ENCODE peak calls at places on chromosomes 13 and 19, in eight cellular contexts. One of them, this sample, is unnamed.

GRCh38 chr19:53132231-53132991 is at the start of gene ZNF415:
- DNase-seq in activated CD4-positive, CD25-positive, alpha-beta regulatory T cell: peak
- DNase-seq in GM12865: no peak
- DNase-seq in T-cell: peak
- DNase-seq in uterus: peak
- DNase-seq in stimulated activated CD8-positive, alpha-beta memory T cell treated with anti-CD3 and anti-CD28 coated beads, Interleukin-7, amount 100 ng/mL, for 4 hours: peak
- DNase-seq in heart left ventricle: peak
- DNase-seq in activated T-helper 2 cell treated with anti-CD3 and anti-CD28 coated beads, Interferon-gamma antibody, Interleukin-2, Interleukin-4, amounts not matched to agents 10 μg/mL and 5 μg/mL and 100 μg/mL, durations not matched to agents 14 hours and 24 hours and 36 hours: peak
- DNase-seq in this sample: peak

GRCh38 chr13:90331974-90332373 is 1015.5 kb upstream of the MIR17HG start:
- DNase-seq in stimulated activated CD8-positive, alpha-beta memory T cell treated with anti-CD3 and anti-CD28 coated beads, Interleukin-7, amount 100 ng/mL, for 4 hours: no peak
- DNase-seq in GM12865: no peak
- DNase-seq in activated CD4-positive, CD25-positive, alpha-beta regulatory T cell: no peak
- DNase-seq in T-cell: no peak
- DNase-seq in uterus: no peak
- DNase-seq in heart left ventricle: no peak
- DNase-seq in activated T-helper 2 cell treated with anti-CD3 and anti-CD28 coated beads, Interferon-gamma antibody, Interleukin-2, Interleukin-4, amounts not matched to agents 10 μg/mL and 5 μg/mL and 100 μg/mL, durations not matched to agents 14 hours and 24 hours and 36 hours: no peak
- DNase-seq in this sample: no peak

GRCh38 chr13:24505256-24505655 is 7.3 kb downstream of the PARP4 start:
- DNase-seq in stimulated activated CD8-positive, alpha-beta memory T cell treated with anti-CD3 and anti-CD28 coated beads, Interleukin-7, amount 100 ng/mL, for 4 hours: no peak
- DNase-seq in activated T-helper 2 cell treated with anti-CD3 and anti-CD28 coated beads, Interferon-gamma antibody, Interleukin-2, Interleukin-4, amounts not matched to agents 10 μg/mL and 5 μg/mL and 100 μg/mL, durations not matched to agents 14 hours and 24 hours and 36 hours: no peak
- DNase-seq in GM12865: no peak
- DNase-seq in heart left ventricle: no peak
- DNase-seq in T-cell: no peak
- DNase-seq in uterus: no peak
- DNase-seq in activated CD4-positive, CD25-positive, alpha-beta regulatory T cell: no peak
- DNase-seq in this sample: no peak

GRCh38 chr19:38362076-38362945 is 12.1 kb upstream of the PSMD8 start:
- DNase-seq in activated CD4-positive, CD25-positive, alpha-beta regulatory T cell: peak
- DNase-seq in uterus: peak
- DNase-seq in heart left ventricle: peak
- DNase-seq in GM12865: peak
- DNase-seq in stimulated activated CD8-positive, alpha-beta memory T cell treated with anti-CD3 and anti-CD28 coated beads, Interleukin-7, amount 100 ng/mL, for 4 hours: peak
- DNase-seq in T-cell: peak
- DNase-seq in activated T-helper 2 cell treated with anti-CD3 and anti-CD28 coated beads, Interferon-gamma antibody, Interleukin-2, Interleukin-4, amounts not matched to agents 10 μg/mL and 5 μg/mL and 100 μg/mL, durations not matched to agents 14 hours and 24 hours and 36 hours: peak
- DNase-seq in this sample: peak

GRCh38 chr13:29465741-29466293 is 129.7 kb downstream of the SLC7A1 start:
- DNase-seq in T-cell: no peak
- DNase-seq in stimulated activated CD8-positive, alpha-beta memory T cell treated with anti-CD3 and anti-CD28 coated beads, Interleukin-7, amount 100 ng/mL, for 4 hours: no peak
- DNase-seq in uterus: peak
- DNase-seq in heart left ventricle: peak
- DNase-seq in activated CD4-positive, CD25-positive, alpha-beta regulatory T cell: no peak
- DNase-seq in GM12865: no peak
- DNase-seq in activated T-helper 2 cell treated with anti-CD3 and anti-CD28 coated beads, Interferon-gamma antibody, Interleukin-2, Interleukin-4, amounts not matched to agents 10 μg/mL and 5 μg/mL and 100 μg/mL, durations not matched to agents 14 hours and 24 hours and 36 hours: no peak
- DNase-seq in this sample: peak

GRCh38 chr19:32675720-32676185 is at the start of gene RGS9BP:
- DNase-seq in activated CD4-positive, CD25-positive, alpha-beta regulatory T cell: peak
- DNase-seq in stimulated activated CD8-positive, alpha-beta memory T cell treated with anti-CD3 and anti-CD28 coated beads, Interleukin-7, amount 100 ng/mL, for 4 hours: peak
- DNase-seq in activated T-helper 2 cell treated with anti-CD3 and anti-CD28 coated beads, Interferon-gamma antibody, Interleukin-2, Interleukin-4, amounts not matched to agents 10 μg/mL and 5 μg/mL and 100 μg/mL, durations not matched to agents 14 hours and 24 hours and 36 hours: peak
- DNase-seq in T-cell: peak
- DNase-seq in heart left ventricle: peak
- DNase-seq in GM12865: peak
- DNase-seq in uterus: peak
- DNase-seq in this sample: peak

GRCh38 chr13:76791290-76791664 is 94.9 kb downstream of the KCTD12 start:
- DNase-seq in uterus: no peak
- DNase-seq in heart left ventricle: no peak
- DNase-seq in GM12865: no peak
- DNase-seq in stimulated activated CD8-positive, alpha-beta memory T cell treated with anti-CD3 and anti-CD28 coated beads, Interleukin-7, amount 100 ng/mL, for 4 hours: no peak
- DNase-seq in activated T-helper 2 cell treated with anti-CD3 and anti-CD28 coated beads, Interferon-gamma antibody, Interleukin-2, Interleukin-4, amounts not matched to agents 10 μg/mL and 5 μg/mL and 100 μg/mL, durations not matched to agents 14 hours and 24 hours and 36 hours: no peak
- DNase-seq in T-cell: no peak
- DNase-seq in activated CD4-positive, CD25-positive, alpha-beta regulatory T cell: no peak
- DNase-seq in this sample: peak

GRCh38 chr19:7926021-7926726 is at the start of gene CTXN1:
- DNase-seq in stimulated activated CD8-positive, alpha-beta memory T cell treated with anti-CD3 and anti-CD28 coated beads, Interleukin-7, amount 100 ng/mL, for 4 hours: no peak
- DNase-seq in heart left ventricle: peak
- DNase-seq in GM12865: peak
- DNase-seq in uterus: peak
- DNase-seq in T-cell: peak
- DNase-seq in activated T-helper 2 cell treated with anti-CD3 and anti-CD28 coated beads, Interferon-gamma antibody, Interleukin-2, Interleukin-4, amounts not matched to agents 10 μg/mL and 5 μg/mL and 100 μg/mL, durations not matched to agents 14 hours and 24 hours and 36 hours: peak
- DNase-seq in activated CD4-positive, CD25-positive, alpha-beta regulatory T cell: peak
- DNase-seq in this sample: peak

GRCh38 chr13:40352385-40352778 is 314.1 kb downstream of the FOXO1 start:
- DNase-seq in activated CD4-positive, CD25-positive, alpha-beta regulatory T cell: no peak
- DNase-seq in uterus: peak
- DNase-seq in stimulated activated CD8-positive, alpha-beta memory T cell treated with anti-CD3 and anti-CD28 coated beads, Interleukin-7, amount 100 ng/mL, for 4 hours: no peak
- DNase-seq in heart left ventricle: no peak
- DNase-seq in activated T-helper 2 cell treated with anti-CD3 and anti-CD28 coated beads, Interferon-gamma antibody, Interleukin-2, Interleukin-4, amounts not matched to agents 10 μg/mL and 5 μg/mL and 100 μg/mL, durations not matched to agents 14 hours and 24 hours and 36 hours: no peak
- DNase-seq in T-cell: no peak
- DNase-seq in GM12865: no peak
- DNase-seq in this sample: peak

GRCh38 chr13:111153977-111154332 is 38.8 kb downstream of the ARHGEF7 start:
- DNase-seq in T-cell: no peak
- DNase-seq in activated CD4-positive, CD25-positive, alpha-beta regulatory T cell: peak
- DNase-seq in heart left ventricle: no peak
- DNase-seq in GM12865: no peak
- DNase-seq in stimulated activated CD8-positive, alpha-beta memory T cell treated with anti-CD3 and anti-CD28 coated beads, Interleukin-7, amount 100 ng/mL, for 4 hours: peak
- DNase-seq in uterus: no peak
- DNase-seq in activated T-helper 2 cell treated with anti-CD3 and anti-CD28 coated beads, Interferon-gamma antibody, Interleukin-2, Interleukin-4, amounts not matched to agents 10 μg/mL and 5 μg/mL and 100 μg/mL, durations not matched to agents 14 hours and 24 hours and 36 hours: peak
- DNase-seq in this sample: peak

GRCh38 chr13:94054159-94054558 is 425.3 kb downstream of the DCT start:
- DNase-seq in stimulated activated CD8-positive, alpha-beta memory T cell treated with anti-CD3 and anti-CD28 coated beads, Interleukin-7, amount 100 ng/mL, for 4 hours: no peak
- DNase-seq in heart left ventricle: no peak
- DNase-seq in uterus: no peak
- DNase-seq in activated CD4-positive, CD25-positive, alpha-beta regulatory T cell: no peak
- DNase-seq in T-cell: no peak
- DNase-seq in activated T-helper 2 cell treated with anti-CD3 and anti-CD28 coated beads, Interferon-gamma antibody, Interleukin-2, Interleukin-4, amounts not matched to agents 10 μg/mL and 5 μg/mL and 100 μg/mL, durations not matched to agents 14 hours and 24 hours and 36 hours: no peak
- DNase-seq in GM12865: peak
- DNase-seq in this sample: no peak

GRCh38 chr13:23628250-23628649 is 58.0 kb downstream of the TNFRSF19 start:
- DNase-seq in activated CD4-positive, CD25-positive, alpha-beta regulatory T cell: no peak
- DNase-seq in uterus: no peak
- DNase-seq in T-cell: no peak
- DNase-seq in stimulated activated CD8-positive, alpha-beta memory T cell treated with anti-CD3 and anti-CD28 coated beads, Interleukin-7, amount 100 ng/mL, for 4 hours: no peak
- DNase-seq in activated T-helper 2 cell treated with anti-CD3 and anti-CD28 coated beads, Interferon-gamma antibody, Interleukin-2, Interleukin-4, amounts not matched to agents 10 μg/mL and 5 μg/mL and 100 μg/mL, durations not matched to agents 14 hours and 24 hours and 36 hours: no peak
- DNase-seq in heart left ventricle: no peak
- DNase-seq in GM12865: no peak
- DNase-seq in this sample: no peak

GRCh38 chr19:44677019-44677809 is 5.9 kb downstream of the CEACAM19 start:
- DNase-seq in activated T-helper 2 cell treated with anti-CD3 and anti-CD28 coated beads, Interferon-gamma antibody, Interleukin-2, Interleukin-4, amounts not matched to agents 10 μg/mL and 5 μg/mL and 100 μg/mL, durations not matched to agents 14 hours and 24 hours and 36 hours: no peak
- DNase-seq in activated CD4-positive, CD25-positive, alpha-beta regulatory T cell: no peak
- DNase-seq in T-cell: no peak
- DNase-seq in uterus: no peak
- DNase-seq in heart left ventricle: no peak
- DNase-seq in GM12865: peak
- DNase-seq in stimulated activated CD8-positive, alpha-beta memory T cell treated with anti-CD3 and anti-CD28 coated beads, Interleukin-7, amount 100 ng/mL, for 4 hours: no peak
- DNase-seq in this sample: no peak

GRCh38 chr19:34366670-34367423 is 1.9 kb downstream of the GPI start:
- DNase-seq in stimulated activated CD8-positive, alpha-beta memory T cell treated with anti-CD3 and anti-CD28 coated beads, Interleukin-7, amount 100 ng/mL, for 4 hours: no peak
- DNase-seq in activated T-helper 2 cell treated with anti-CD3 and anti-CD28 coated beads, Interferon-gamma antibody, Interleukin-2, Interleukin-4, amounts not matched to agents 10 μg/mL and 5 μg/mL and 100 μg/mL, durations not matched to agents 14 hours and 24 hours and 36 hours: no peak
- DNase-seq in heart left ventricle: no peak
- DNase-seq in T-cell: peak
- DNase-seq in activated CD4-positive, CD25-positive, alpha-beta regulatory T cell: no peak
- DNase-seq in GM12865: no peak
- DNase-seq in uterus: no peak
- DNase-seq in this sample: no peak

GRCh38 chr19:7427944-7428343 is 60.9 kb downstream of the PEX11G start:
- DNase-seq in activated T-helper 2 cell treated with anti-CD3 and anti-CD28 coated beads, Interferon-gamma antibody, Interleukin-2, Interleukin-4, amounts not matched to agents 10 μg/mL and 5 μg/mL and 100 μg/mL, durations not matched to agents 14 hours and 24 hours and 36 hours: no peak
- DNase-seq in heart left ventricle: no peak
- DNase-seq in T-cell: no peak
- DNase-seq in uterus: no peak
- DNase-seq in GM12865: peak
- DNase-seq in stimulated activated CD8-positive, alpha-beta memory T cell treated with anti-CD3 and anti-CD28 coated beads, Interleukin-7, amount 100 ng/mL, for 4 hours: no peak
- DNase-seq in activated CD4-positive, CD25-positive, alpha-beta regulatory T cell: no peak
- DNase-seq in this sample: no peak

GRCh38 chr19:51821511-51821910 is 26.6 kb downstream of the FPR3 start:
- DNase-seq in T-cell: no peak
- DNase-seq in activated T-helper 2 cell treated with anti-CD3 and anti-CD28 coated beads, Interferon-gamma antibody, Interleukin-2, Interleukin-4, amounts not matched to agents 10 μg/mL and 5 μg/mL and 100 μg/mL, durations not matched to agents 14 hours and 24 hours and 36 hours: no peak
- DNase-seq in GM12865: no peak
- DNase-seq in uterus: no peak
- DNase-seq in stimulated activated CD8-positive, alpha-beta memory T cell treated with anti-CD3 and anti-CD28 coated beads, Interleukin-7, amount 100 ng/mL, for 4 hours: no peak
- DNase-seq in activated CD4-positive, CD25-positive, alpha-beta regulatory T cell: no peak
- DNase-seq in heart left ventricle: no peak
- DNase-seq in this sample: no peak